ENCODE peak calls at places on chromosomes 3 and 15, in four cellular contexts. One of them, this sample, is unnamed.

GRCh38 chr15:57334257-57334656 is 42.0 kb upstream of the CGNL1 start:
- DNase-seq in IMR-90: peak; percentile 31
- DNase-seq in endothelial cell of umbilical vein: peak; percentile 83
- DNase-seq in GM12878: no peak
- DNase-seq in this sample: peak; percentile 65

GRCh38 chr3:128447561-128448013 is 19.1 kb downstream of the DNAJB8 start:
- DNase-seq in IMR-90: no peak
- DNase-seq in endothelial cell of umbilical vein: no peak
- DNase-seq in GM12878: peak; percentile 45
- DNase-seq in this sample: no peak

GRCh38 chr15:30043211-30043655 is 39.5 kb upstream of the GOLGA8J start:
- DNase-seq in IMR-90: peak; percentile 29
- DNase-seq in endothelial cell of umbilical vein: peak; percentile 35
- DNase-seq in GM12878: no peak
- DNase-seq in this sample: no peak

GRCh38 chr3:55795736-55796135 is 308.6 kb upstream of the WNT5A start:
- DNase-seq in IMR-90: peak; percentile 4
- DNase-seq in endothelial cell of umbilical vein: no peak
- DNase-seq in GM12878: no peak
- DNase-seq in this sample: no peak

GRCh38 chr3:108300103-108300849 is 3.9 kb downstream of the HHLA2 start:
- DNase-seq in IMR-90: no peak
- DNase-seq in endothelial cell of umbilical vein: no peak
- DNase-seq in GM12878: no peak
- DNase-seq in this sample: no peak

GRCh38 chr3:39234705-39235104 is 42.3 kb upstream of the XIRP1 start:
- DNase-seq in IMR-90: no peak
- DNase-seq in endothelial cell of umbilical vein: no peak
- DNase-seq in GM12878: no peak
- DNase-seq in this sample: no peak

GRCh38 chr3:11464356-11464755 is 179.4 kb downstream of the VGLL4 start:
- DNase-seq in IMR-90: no peak
- DNase-seq in endothelial cell of umbilical vein: no peak
- DNase-seq in GM12878: no peak
- DNase-seq in this sample: no peak

GRCh38 chr3:120410541-120410940 is 40.3 kb downstream of the FSTL1 start:
- DNase-seq in IMR-90: no peak
- DNase-seq in endothelial cell of umbilical vein: peak; percentile 75
- DNase-seq in GM12878: no peak
- DNase-seq in this sample: no peak

GRCh38 chr3:46098319-46098761 is 71.1 kb upstream of the XCR1 start:
- DNase-seq in IMR-90: peak; percentile 50
- DNase-seq in endothelial cell of umbilical vein: no peak
- DNase-seq in GM12878: peak; percentile 86
- DNase-seq in this sample: no peak

GRCh38 chr15:90086868-90087268 is 15.4 kb downstream of the IDH2 start:
- DNase-seq in IMR-90: peak; percentile 42
- DNase-seq in endothelial cell of umbilical vein: peak; percentile 50
- DNase-seq in GM12878: no peak
- DNase-seq in this sample: peak; percentile 72

GRCh38 chr3:52313188-52313773 is 2.8 kb upstream of the DNAH1 start:
- DNase-seq in IMR-90: no peak
- DNase-seq in endothelial cell of umbilical vein: no peak
- DNase-seq in GM12878: no peak
- DNase-seq in this sample: no peak

GRCh38 chr3:52308308-52308707 is 7.8 kb upstream of the DNAH1 start:
- DNase-seq in IMR-90: no peak
- DNase-seq in endothelial cell of umbilical vein: no peak
- DNase-seq in GM12878: no peak
- DNase-seq in this sample: no peak

GRCh38 chr3:52313774-52314188 is 2.3 kb upstream of the DNAH1 start:
- DNase-seq in IMR-90: peak; percentile 47
- DNase-seq in endothelial cell of umbilical vein: peak; percentile 78
- DNase-seq in GM12878: peak; percentile 61
- DNase-seq in this sample: no peak

GRCh38 chr3:52311567-52312119 is 4.5 kb upstream of the DNAH1 start:
- DNase-seq in IMR-90: no peak
- DNase-seq in endothelial cell of umbilical vein: no peak
- DNase-seq in GM12878: no peak
- DNase-seq in this sample: peak; percentile 23

DNA sequence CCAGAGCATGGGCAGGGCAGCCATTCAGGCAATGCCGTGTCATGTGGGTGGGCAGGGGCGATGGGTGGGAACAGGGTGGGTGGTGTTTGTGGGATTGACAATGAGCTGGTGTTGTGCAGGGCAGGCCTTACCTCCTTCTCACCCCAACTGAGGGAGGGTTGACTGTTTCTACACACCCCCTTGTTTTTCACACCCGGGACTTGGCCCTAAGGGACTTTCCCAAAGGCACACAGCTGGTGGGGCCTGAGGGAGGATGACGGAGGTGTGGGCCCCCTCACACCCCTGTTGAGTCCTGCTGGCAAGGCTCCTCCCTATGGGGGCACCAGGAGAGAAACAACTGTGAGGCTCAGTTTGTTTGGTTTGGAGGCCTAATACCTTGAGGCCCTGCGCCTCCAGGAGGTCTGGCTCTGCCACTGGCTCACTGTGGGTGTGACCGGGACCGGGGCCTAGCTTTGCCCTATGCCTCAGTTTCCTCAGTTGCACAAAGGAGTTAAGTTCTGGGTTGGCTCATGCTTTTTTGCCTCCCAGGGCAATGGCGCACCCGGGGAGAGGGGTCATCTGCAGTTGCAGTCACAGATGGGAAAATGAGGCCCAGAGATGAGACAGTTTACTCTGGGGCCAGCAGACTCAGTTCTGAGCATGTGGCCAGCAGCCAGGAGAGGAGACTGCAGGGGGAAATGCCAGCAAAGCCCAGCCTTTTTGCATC is 5.1 kb upstream of the DNAH1 start:
- DNase-seq in IMR-90: peak; percentile 12
- DNase-seq in endothelial cell of umbilical vein: no peak
- DNase-seq in GM12878: peak; percentile 47
- DNase-seq in this sample: no peak
- TF ChIP-seq FOS in IMR-90: no peak
- TF ChIP-seq FOS in endothelial cell of umbilical vein: no peak
- TF ChIP-seq FOS in GM12878: no peak
- TF ChIP-seq FOS in this sample: no peak

GRCh38 chr15:43826029-43826507 is 734 bp upstream of the WDR76 start:
- DNase-seq in IMR-90: no peak
- DNase-seq in endothelial cell of umbilical vein: no peak
- DNase-seq in GM12878: no peak
- DNase-seq in this sample: no peak

GRCh38 chr15:43824302-43825246 is at the start of gene MFAP1:
- DNase-seq in IMR-90: peak; percentile 99
- DNase-seq in endothelial cell of umbilical vein: peak; percentile 97
- DNase-seq in GM12878: peak; percentile 93
- DNase-seq in this sample: peak; percentile 93

GRCh38 chr15:43828061-43828657 is 1.4 kb downstream of the WDR76 start:
- DNase-seq in IMR-90: peak; percentile 19
- DNase-seq in endothelial cell of umbilical vein: peak; percentile 4
- DNase-seq in GM12878: no peak
- DNase-seq in this sample: no peak
- TF ChIP-seq FOS in IMR-90: no peak
- TF ChIP-seq FOS in endothelial cell of umbilical vein: no peak
- TF ChIP-seq FOS in GM12878: no peak
- TF ChIP-seq FOS in this sample: no peak

GRCh38 chr3:41334426-41334825 is 135.1 kb downstream of the CTNNB1 start:
- DNase-seq in IMR-90: no peak
- DNase-seq in endothelial cell of umbilical vein: no peak
- DNase-seq in GM12878: no peak
- DNase-seq in this sample: no peak
- TF ChIP-seq FOS in IMR-90: no peak
- TF ChIP-seq FOS in endothelial cell of umbilical vein: no peak
- TF ChIP-seq FOS in GM12878: no peak
- TF ChIP-seq FOS in this sample: no peak

GRCh38 chr15:94259121-94259776 is 27.9 kb downstream of the MCTP2 start:
- DNase-seq in IMR-90: peak; percentile 47
- DNase-seq in endothelial cell of umbilical vein: no peak
- DNase-seq in GM12878: no peak
- DNase-seq in this sample: no peak

GRCh38 chr15:94258246-94258645 is 26.9 kb downstream of the MCTP2 start:
- DNase-seq in IMR-90: no peak
- DNase-seq in endothelial cell of umbilical vein: no peak
- DNase-seq in GM12878: no peak
- DNase-seq in this sample: no peak

GRCh38 chr15:94263341-94264273 is 32.2 kb downstream of the MCTP2 start:
- DNase-seq in IMR-90: peak; percentile 48
- DNase-seq in endothelial cell of umbilical vein: no peak
- DNase-seq in GM12878: peak; percentile 73
- DNase-seq in this sample: no peak

GRCh38 chr15:94262201-94262600 is 30.8 kb downstream of the MCTP2 start:
- DNase-seq in IMR-90: no peak
- DNase-seq in endothelial cell of umbilical vein: no peak
- DNase-seq in GM12878: no peak
- DNase-seq in this sample: no peak

DNA sequence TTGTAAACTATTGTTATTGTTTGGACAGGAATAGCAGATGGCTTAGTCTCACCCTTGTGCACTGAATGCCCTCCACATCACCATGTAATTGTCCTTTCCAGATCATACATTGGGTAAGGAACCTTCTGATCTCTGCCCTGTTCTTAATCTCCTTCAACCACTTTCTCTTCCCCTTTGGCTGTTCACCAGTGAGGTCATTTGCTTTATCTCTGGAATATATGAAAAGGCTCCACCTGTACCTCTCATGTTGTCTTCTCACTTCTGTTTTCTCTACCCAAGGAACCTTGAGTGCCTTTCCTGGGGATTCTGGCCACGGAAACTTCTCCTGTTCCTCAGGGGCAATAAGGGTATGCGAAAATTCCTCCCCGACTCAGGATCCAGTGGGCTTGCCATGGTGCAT is 28.5 kb downstream of the MCTP2 start:
- DNase-seq in IMR-90: no peak
- DNase-seq in endothelial cell of umbilical vein: no peak
- DNase-seq in GM12878: no peak
- DNase-seq in this sample: no peak
- TF ChIP-seq FOS in IMR-90: no peak
- TF ChIP-seq FOS in endothelial cell of umbilical vein: no peak
- TF ChIP-seq FOS in GM12878: no peak
- TF ChIP-seq FOS in this sample: no peak